ENCODE peak calls at places on chromosome 20, in five cellular contexts. P, X, U, B and S are unnamed samples.

GRCh38 chr20:43238833-43239232 is 49.1 kb upstream of the PTPRT start:
- DNase-seq in P (no peak), X (no peak), U (no peak), B (no peak), S (no peak)

GRCh38 chr20:20971810-20972209 is 134.3 kb downstream of the LINC00237 start:
- DNase-seq in P (no peak), X (no peak), U (no peak), B (no peak), S (no peak)

GRCh38 chr20:17637985-17638640 is 43.9 kb downstream of the RRBP1 start:
- DNase-seq in P (peak; percentile 45), X (no peak), U (no peak), B (no peak), S (no peak)

GRCh38 chr20:29313481-29313880 is 1944.0 kb upstream of the DEFB115 start:
- DNase-seq in P (no peak), X (no peak), U (peak; percentile 60), B (peak; percentile 40), S (no peak)

GRCh38 chr20:50003253-50003656 is 20.5 kb downstream of the SNAI1 start:
- DNase-seq in P (no peak), X (peak; percentile 91), U (no peak), B (no peak), S (no peak)

GRCh38 chr20:48683467-48684175 is 144.2 kb downstream of the PREX1 start:
- DNase-seq in P (no peak), X (no peak), U (no peak), B (no peak), S (no peak)

GRCh38 chr20:58897493-58897892 is 45.0 kb downstream of the GNAS start:
- DNase-seq in P (no peak), X (no peak), U (no peak), B (no peak), S (no peak)

GRCh38 chr20:25539742-25540201 is 45.6 kb downstream of the NINL start:
- DNase-seq in P (no peak), X (peak; percentile 6), U (no peak), B (no peak), S (no peak)

GRCh38 chr20:33627577-33628216 is 34.4 kb upstream of the C20orf144 start:
- DNase-seq in P (no peak), X (no peak), U (no peak), B (no peak), S (no peak)

DNA sequence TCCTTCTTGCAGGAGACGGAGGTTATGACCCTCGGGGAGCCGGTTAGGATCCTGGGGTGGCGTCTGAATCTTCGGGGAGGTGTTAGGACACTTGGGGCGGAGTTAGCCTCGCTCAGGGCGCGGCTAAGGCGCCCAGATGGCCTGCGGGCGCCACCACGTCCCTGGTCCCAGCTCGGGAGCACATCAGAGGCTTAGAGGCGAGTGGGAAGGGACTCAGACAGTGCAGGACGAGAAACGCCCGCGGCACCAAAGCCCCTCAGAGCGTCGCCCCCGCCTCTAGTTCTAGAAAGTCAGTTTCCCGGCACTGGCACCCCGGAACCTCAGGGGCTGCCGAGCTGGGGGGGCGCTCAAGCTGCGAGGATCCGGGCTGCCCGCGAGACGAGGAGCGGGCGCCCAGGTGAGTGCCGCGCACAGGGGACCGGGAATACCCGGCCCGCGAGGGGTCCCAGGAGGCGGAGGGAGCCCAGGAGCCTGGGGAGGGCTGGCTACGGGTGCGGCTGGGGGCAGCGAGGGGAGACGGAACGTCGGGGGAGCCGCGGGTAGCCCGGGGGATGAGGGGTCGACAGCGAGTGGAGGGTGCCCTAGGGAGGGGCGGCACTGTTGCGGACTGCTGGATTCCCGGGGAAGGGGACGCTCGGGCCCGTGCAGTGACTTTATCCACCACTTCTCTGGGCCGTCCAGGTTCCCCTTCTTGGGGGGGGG is at the start of gene HCK:
- DNase-seq in P (no peak), X (no peak), U (peak; percentile 51), B (peak; percentile 83), S (no peak)
- H3K4me3 ChIP-seq in P (no peak within 1 kb of the TSS), X (no peak within 1 kb of the TSS), U (peak within 1 kb of the TSS; percentile 38), B (peak within 1 kb of the TSS; percentile 52), S (peak within 1 kb of the TSS; percentile 48)

GRCh38 chr20:35661013-35661412 is 3.7 kb downstream of the CPNE1 start:
- DNase-seq in P (no peak), X (peak; percentile 59), U (no peak), B (no peak), S (no peak)
- H3K4me1 ChIP-seq in P (peaks cover 19% of the 10 kb centered on the region), X (peaks cover 9% of the 10 kb centered on the region), U (peaks cover 18% of the 10 kb centered on the region), B (peaks cover 36% of the 10 kb centered on the region), S (peaks cover 81% of the 10 kb centered on the region)

DNA sequence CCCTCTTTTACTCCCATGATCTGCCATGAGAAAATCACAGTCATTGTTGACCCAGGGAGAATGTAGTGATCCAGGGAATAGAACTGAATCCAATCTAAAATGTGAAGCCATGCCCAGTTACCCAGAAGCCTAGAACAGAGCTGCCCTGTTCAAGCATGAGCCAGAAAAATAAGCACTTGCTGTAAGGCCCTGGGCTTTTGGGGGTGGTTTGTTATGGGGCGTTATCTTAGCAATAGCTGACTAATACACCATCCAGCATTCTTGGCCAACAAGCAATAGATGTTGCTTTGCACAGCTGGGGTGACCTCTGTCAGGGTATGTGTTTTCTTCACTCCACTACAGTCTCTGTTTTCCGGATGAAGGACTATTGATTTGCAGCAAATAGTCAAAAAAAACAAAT is 120.4 kb downstream of the ZFP64 start:
- DNase-seq in P (no peak), X (no peak), U (no peak), B (no peak), S (no peak)
- H3K4me3 ChIP-seq in P (no peak overlapping the region), X (no peak overlapping the region), U (no peak overlapping the region), B (no peak overlapping the region), S (no peak overlapping the region)

DNA sequence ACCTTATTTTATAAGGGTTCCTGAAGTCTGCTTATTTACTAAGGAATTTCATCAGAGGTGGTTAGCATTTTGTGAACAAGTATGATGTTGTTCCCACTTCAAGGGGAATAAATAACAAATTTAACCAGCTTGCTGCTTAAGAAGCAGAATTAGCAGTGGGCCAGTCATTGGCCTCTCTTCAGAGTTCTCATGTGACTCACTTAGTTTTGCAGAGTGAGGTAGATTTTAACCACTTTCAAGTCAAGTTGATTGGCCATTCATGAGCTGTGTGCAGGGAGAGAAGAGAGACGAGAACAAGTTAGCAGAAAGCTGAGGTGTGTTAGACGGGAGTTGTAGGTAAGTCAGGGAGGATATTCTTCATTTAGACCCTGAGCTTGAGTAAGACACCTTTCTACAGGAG is 18.1 kb downstream of the TOP1 start:
- DNase-seq in P (no peak), X (peak; percentile 62), U (no peak), B (no peak), S (no peak)
- H3K4me1 ChIP-seq in P (peaks cover 49% of the 10 kb centered on the region), X (peaks cover 24% of the 10 kb centered on the region), U (peaks cover 20% of the 10 kb centered on the region), B (peaks cover 48% of the 10 kb centered on the region), S (peaks cover 63% of the 10 kb centered on the region)

GRCh38 chr20:39271205-39271604 is 309.1 kb downstream of the DHX35 start:
- DNase-seq in P (peak; percentile 69), X (no peak), U (no peak), B (no peak), S (no peak)
- H3K4me3 ChIP-seq in P (no peak overlapping the region), X (no peak overlapping the region), U (no peak overlapping the region), B (no peak overlapping the region), S (no peak overlapping the region)

DNA sequence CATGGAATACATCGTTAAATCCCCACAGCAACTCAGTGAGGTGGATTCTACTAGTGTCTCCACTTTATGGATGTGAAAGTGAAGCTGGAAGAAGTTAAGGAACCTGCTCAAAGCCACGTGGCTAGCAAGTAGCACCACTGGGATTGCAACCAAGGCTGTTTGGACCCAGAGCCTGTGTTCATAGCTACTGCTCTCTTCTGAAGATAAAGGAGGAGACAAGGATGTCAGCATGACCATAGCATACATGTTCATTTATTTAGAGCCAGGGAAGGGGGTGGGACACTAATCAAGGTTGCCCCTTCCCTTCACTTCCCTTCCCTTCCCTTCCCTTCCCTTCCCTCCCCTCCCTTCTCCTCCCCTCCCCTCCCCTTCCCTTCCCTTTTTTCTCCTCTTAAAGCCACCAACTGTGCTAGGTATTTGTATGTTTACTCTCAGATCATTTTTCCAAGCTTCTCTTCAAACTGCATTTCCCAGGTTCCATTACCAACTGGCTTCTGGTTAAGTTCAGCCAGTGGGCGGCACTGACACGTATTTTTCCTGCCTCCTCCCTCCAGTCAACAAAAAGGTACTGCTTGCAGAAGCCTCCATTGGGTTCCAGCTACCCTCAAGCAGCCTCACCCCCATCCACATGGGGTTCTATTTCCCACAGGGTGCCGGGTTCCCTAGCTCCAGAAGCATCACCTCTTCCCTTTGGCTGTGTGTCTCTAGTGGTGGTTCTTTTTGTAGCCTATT is 134.9 kb downstream of the BCAS1 start:
- DNase-seq in P (no peak), X (no peak), U (no peak), B (no peak), S (no peak)
- H3K4me1 ChIP-seq in P (peaks cover 19% of the 10 kb centered on the region), X (peaks cover 10% of the 10 kb centered on the region), U (no peaks in the 10 kb centered on the region), B (peaks cover 33% of the 10 kb centered on the region), S (peaks cover 46% of the 10 kb centered on the region)

GRCh38 chr20:62603907-62604785 is 38.2 kb upstream of the SLCO4A1 start:
- DNase-seq in P (peak; percentile 76), X (no peak), U (peak; percentile 79), B (no peak), S (no peak)

GRCh38 chr20:62604796-62605195 is 37.5 kb upstream of the SLCO4A1 start:
- DNase-seq in P (no peak), X (no peak), U (peak; percentile 50), B (peak; percentile 58), S (no peak)

GRCh38 chr20:62602550-62602949 is 39.8 kb upstream of the SLCO4A1 start:
- DNase-seq in P (peak; percentile 78), X (no peak), U (no peak), B (peak; percentile 63), S (no peak)

GRCh38 chr20:62601172-62601571 is 41.1 kb upstream of the SLCO4A1 start:
- DNase-seq in P (no peak), X (no peak), U (no peak), B (peak; percentile 17), S (no peak)

DNA sequence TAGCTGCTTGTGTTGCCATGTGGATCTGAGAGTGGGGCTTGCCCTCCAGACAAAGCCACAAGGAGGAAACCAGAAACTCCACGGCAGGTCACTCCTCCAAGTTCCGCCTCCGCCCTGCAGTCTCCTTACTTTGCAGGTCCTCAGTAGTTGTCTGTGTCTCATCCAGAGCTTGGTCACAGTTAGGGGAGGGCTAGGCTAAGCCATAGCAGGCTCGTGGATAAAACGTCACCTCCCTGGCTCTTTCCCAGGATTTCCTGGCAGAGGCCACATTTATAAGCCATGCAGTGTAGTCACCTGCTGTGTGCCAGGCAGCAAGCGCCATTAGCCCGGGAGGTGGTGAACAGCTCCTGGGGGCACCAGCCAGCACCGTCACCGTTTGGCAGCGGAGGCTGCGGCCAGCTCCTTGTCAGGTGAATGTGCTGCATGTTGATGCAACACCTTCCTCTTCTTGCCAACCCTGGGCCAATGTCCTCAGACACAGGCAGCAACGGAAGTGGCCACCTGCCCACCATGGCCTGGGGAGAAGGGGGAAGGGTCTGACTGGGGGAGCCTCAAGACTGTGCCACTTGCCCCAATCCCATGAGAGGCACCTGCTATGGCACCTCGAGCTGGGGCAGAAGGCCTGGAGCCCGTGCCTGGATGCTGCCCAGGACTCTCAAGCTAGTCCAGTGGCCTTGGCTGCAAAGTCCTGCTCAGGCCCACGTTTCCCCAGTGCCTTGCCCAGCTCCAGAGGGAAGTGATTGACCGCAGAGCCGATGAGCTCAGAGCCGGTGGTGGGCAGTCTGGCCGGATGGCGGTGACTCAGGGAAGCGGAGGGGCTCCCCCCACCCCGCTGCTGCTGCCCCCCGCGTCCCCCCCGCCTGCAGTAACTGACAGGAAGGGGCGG is 39.0 kb upstream of the SLCO4A1 start:
- DNase-seq in P (peak; percentile 94), X (peak; percentile 85), U (peak; percentile 91), B (peak; percentile 86), S (no peak)
- H3K4me3 ChIP-seq in P (no peak overlapping the region), X (no peak overlapping the region), U (no peak overlapping the region), B (no peak overlapping the region), S (no peak overlapping the region)

GRCh38 chr20:37520417-37520751 is 666 bp upstream of the NNAT start:
- DNase-seq in P (no peak), X (no peak), U (no peak), B (no peak), S (no peak)
- H3K4me1 ChIP-seq in P (peaks cover 20% of the 10 kb centered on the region), X (peaks cover 14% of the 10 kb centered on the region), U (no peaks in the 10 kb centered on the region), B (peaks cover 61% of the 10 kb centered on the region), S (peaks cover 64% of the 10 kb centered on the region)

GRCh38 chr20:13200767-13201500 is 20.1 kb upstream of the ISM1 start:
- DNase-seq in P (no peak), X (no peak), U (no peak), B (no peak), S (no peak)
- H3K4me3 ChIP-seq in P (no peak overlapping the region), X (no peak overlapping the region), U (no peak overlapping the region), B (no peak overlapping the region), S (no peak overlapping the region)